ENCODE peak calls at places on chromosomes 3 and 15, in ten cellular contexts. One of them, this sample, is unnamed.

GRCh38 chr3:17469520-17469919 is 272.9 kb downstream of the TBC1D5 start:
- DNase-seq in neural crest cell: no peak
- DNase-seq in LNCaP clone FGC: no peak
- DNase-seq in heart right ventricle: no peak
- DNase-seq in right lobe of liver: no peak
- DNase-seq in OCI-LY7: no peak
- DNase-seq in progenitor cell of endocrine pancreas: no peak
- DNase-seq in psoas muscle: no peak
- DNase-seq in adrenal gland: no peak
- DNase-seq in AG09309: no peak
- DNase-seq in this sample: no peak

GRCh38 chr15:70058642-70059360 is 38.9 kb downstream of the TLE3 start:
- DNase-seq in neural crest cell: no peak
- DNase-seq in LNCaP clone FGC: no peak
- DNase-seq in heart right ventricle: no peak
- DNase-seq in right lobe of liver: no peak
- DNase-seq in OCI-LY7: no peak
- DNase-seq in progenitor cell of endocrine pancreas: no peak
- DNase-seq in psoas muscle: no peak
- DNase-seq in adrenal gland: no peak
- DNase-seq in AG09309: no peak
- DNase-seq in this sample: no peak

GRCh38 chr15:50993598-50993997 is 85.1 kb downstream of the AP4E1 start:
- DNase-seq in neural crest cell: no peak
- DNase-seq in LNCaP clone FGC: no peak
- DNase-seq in heart right ventricle: no peak
- DNase-seq in right lobe of liver: no peak
- DNase-seq in OCI-LY7: no peak
- DNase-seq in progenitor cell of endocrine pancreas: no peak
- DNase-seq in psoas muscle: no peak
- DNase-seq in adrenal gland: no peak
- DNase-seq in AG09309: no peak
- DNase-seq in this sample: no peak

GRCh38 chr3:136943396-136943795 is 14.4 kb upstream of the IL20RB start:
- DNase-seq in neural crest cell: no peak
- DNase-seq in LNCaP clone FGC: no peak
- DNase-seq in heart right ventricle: no peak
- DNase-seq in right lobe of liver: no peak
- DNase-seq in OCI-LY7: no peak
- DNase-seq in progenitor cell of endocrine pancreas: no peak
- DNase-seq in psoas muscle: no peak
- DNase-seq in adrenal gland: no peak
- DNase-seq in AG09309: no peak
- DNase-seq in this sample: no peak

GRCh38 chr3:174598885-174599439 is 260.2 kb upstream of the NAALADL2 start:
- DNase-seq in neural crest cell: no peak
- DNase-seq in LNCaP clone FGC: no peak
- DNase-seq in heart right ventricle: no peak
- DNase-seq in right lobe of liver: no peak
- DNase-seq in OCI-LY7: no peak
- DNase-seq in progenitor cell of endocrine pancreas: no peak
- DNase-seq in psoas muscle: no peak
- DNase-seq in adrenal gland: no peak
- DNase-seq in AG09309: no peak
- DNase-seq in this sample: no peak

GRCh38 chr15:67026171-67026967 is 39.0 kb upstream of the SMAD3 start:
- DNase-seq in neural crest cell: no peak
- DNase-seq in LNCaP clone FGC: no peak
- DNase-seq in heart right ventricle: no peak
- DNase-seq in right lobe of liver: no peak
- DNase-seq in OCI-LY7: no peak
- DNase-seq in progenitor cell of endocrine pancreas: no peak
- DNase-seq in psoas muscle: no peak
- DNase-seq in adrenal gland: no peak
- DNase-seq in AG09309: no peak
- DNase-seq in this sample: no peak

GRCh38 chr3:130975251-130975650 is 51.4 kb downstream of the ASTE1 start:
- DNase-seq in neural crest cell: no peak
- DNase-seq in LNCaP clone FGC: no peak
- DNase-seq in heart right ventricle: no peak
- DNase-seq in right lobe of liver: no peak
- DNase-seq in OCI-LY7: no peak
- DNase-seq in progenitor cell of endocrine pancreas: no peak
- DNase-seq in psoas muscle: no peak
- DNase-seq in adrenal gland: no peak
- DNase-seq in AG09309: no peak
- DNase-seq in this sample: no peak

GRCh38 chr3:96416549-96417255 is 397.7 kb upstream of the EPHA6 start:
- DNase-seq in neural crest cell: no peak
- DNase-seq in LNCaP clone FGC: no peak
- DNase-seq in heart right ventricle: no peak
- DNase-seq in right lobe of liver: no peak
- DNase-seq in OCI-LY7: no peak
- DNase-seq in progenitor cell of endocrine pancreas: no peak
- DNase-seq in psoas muscle: no peak
- DNase-seq in adrenal gland: no peak
- DNase-seq in AG09309: no peak
- DNase-seq in this sample: no peak

GRCh38 chr3:98263944-98264343 is at the start of gene OR5H6:
- DNase-seq in neural crest cell: no peak
- DNase-seq in LNCaP clone FGC: no peak
- DNase-seq in heart right ventricle: no peak
- DNase-seq in right lobe of liver: no peak
- DNase-seq in OCI-LY7: no peak
- DNase-seq in progenitor cell of endocrine pancreas: no peak
- DNase-seq in psoas muscle: no peak
- DNase-seq in adrenal gland: no peak
- DNase-seq in AG09309: no peak
- DNase-seq in this sample: no peak

DNA sequence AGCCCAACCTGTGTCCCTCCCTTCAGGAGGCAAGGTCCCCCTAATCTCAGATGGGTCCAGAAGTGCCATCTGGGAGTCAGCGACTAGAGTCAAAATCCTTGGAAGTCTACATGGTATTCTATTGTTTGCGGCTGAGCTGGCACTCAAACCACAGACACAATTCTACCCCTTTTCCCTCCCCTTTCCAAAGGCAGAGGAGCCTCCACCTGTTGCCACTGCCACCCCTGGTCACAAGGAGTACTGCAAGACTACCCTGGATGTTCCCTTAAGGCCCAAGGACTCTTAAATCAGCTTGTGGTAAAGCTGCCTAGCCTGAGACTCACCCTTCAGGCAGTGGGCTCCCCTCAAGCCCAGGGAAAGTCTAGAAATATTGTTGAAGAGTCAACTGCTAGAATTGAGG is 4.3 kb upstream of the OR5H6 start:
- DNase-seq in neural crest cell: no peak
- DNase-seq in LNCaP clone FGC: no peak
- DNase-seq in heart right ventricle: no peak
- DNase-seq in right lobe of liver: no peak
- DNase-seq in OCI-LY7: peak; percentile 16
- DNase-seq in progenitor cell of endocrine pancreas: no peak
- DNase-seq in psoas muscle: no peak
- DNase-seq in adrenal gland: no peak
- DNase-seq in AG09309: no peak
- DNase-seq in this sample: no peak
- TF ChIP-seq CTCF in neural crest cell: peak; percentile 19
- TF ChIP-seq CTCF in LNCaP clone FGC: peak; percentile 19
- TF ChIP-seq CTCF in heart right ventricle: no peak
- TF ChIP-seq CTCF in right lobe of liver: no peak
- TF ChIP-seq CTCF in OCI-LY7: peak; percentile 72
- TF ChIP-seq CTCF in progenitor cell of endocrine pancreas: no peak
- TF ChIP-seq CTCF in psoas muscle: no peak
- TF ChIP-seq CTCF in adrenal gland: no peak
- TF ChIP-seq CTCF in AG09309: no peak
- TF ChIP-seq CTCF in this sample: no peak

DNA sequence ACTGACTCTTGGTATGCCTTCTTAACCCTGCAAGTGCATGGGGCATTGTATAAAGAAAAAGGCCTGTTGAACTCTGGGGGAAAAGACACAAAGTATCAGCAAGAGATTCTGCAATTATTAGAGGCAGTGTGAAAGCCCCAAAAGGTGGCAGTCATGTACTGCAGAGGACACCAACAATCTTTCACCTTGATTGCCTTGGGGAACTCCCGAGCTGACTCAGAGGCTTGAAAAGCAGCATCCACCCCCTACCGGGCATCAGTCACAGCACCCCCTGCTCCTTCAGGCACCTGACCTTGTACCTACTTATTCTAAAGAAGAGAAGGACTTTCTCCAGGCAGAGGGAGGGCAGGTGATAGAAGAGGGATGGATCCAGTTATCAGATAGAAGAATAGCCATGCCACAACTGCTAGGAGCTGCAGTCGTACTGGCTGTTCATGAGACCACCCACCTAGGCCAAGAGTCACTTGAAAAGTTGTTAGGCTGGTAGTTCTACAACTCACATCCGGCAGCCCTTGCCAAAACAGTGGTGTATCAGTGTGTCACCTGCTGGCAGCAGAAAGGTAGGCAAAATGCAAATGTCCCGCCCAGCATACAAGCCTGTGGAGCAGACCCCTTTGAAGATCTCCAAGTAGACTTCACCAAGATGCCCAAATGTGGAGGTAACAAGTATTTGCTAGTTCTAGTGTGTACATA is 241.6 kb upstream of the CNTN6 start:
- DNase-seq in neural crest cell: no peak
- DNase-seq in LNCaP clone FGC: no peak
- DNase-seq in heart right ventricle: no peak
- DNase-seq in right lobe of liver: no peak
- DNase-seq in OCI-LY7: no peak
- DNase-seq in progenitor cell of endocrine pancreas: no peak
- DNase-seq in psoas muscle: no peak
- DNase-seq in adrenal gland: no peak
- DNase-seq in AG09309: no peak
- DNase-seq in this sample: no peak
- TF ChIP-seq CTCF in neural crest cell: no peak
- TF ChIP-seq CTCF in LNCaP clone FGC: no peak
- TF ChIP-seq CTCF in heart right ventricle: no peak
- TF ChIP-seq CTCF in right lobe of liver: no peak
- TF ChIP-seq CTCF in OCI-LY7: no peak
- TF ChIP-seq CTCF in progenitor cell of endocrine pancreas: no peak
- TF ChIP-seq CTCF in psoas muscle: no peak
- TF ChIP-seq CTCF in adrenal gland: no peak
- TF ChIP-seq CTCF in AG09309: no peak
- TF ChIP-seq CTCF in this sample: no peak

GRCh38 chr3:134360046-134360445 is 14.2 kb downstream of the AMOTL2 start:
- DNase-seq in neural crest cell: no peak
- DNase-seq in LNCaP clone FGC: no peak
- DNase-seq in heart right ventricle: no peak
- DNase-seq in right lobe of liver: no peak
- DNase-seq in OCI-LY7: no peak
- DNase-seq in progenitor cell of endocrine pancreas: no peak
- DNase-seq in psoas muscle: peak; percentile 51
- DNase-seq in adrenal gland: no peak
- DNase-seq in AG09309: no peak
- DNase-seq in this sample: no peak

GRCh38 chr3:134357261-134357913 is 16.9 kb downstream of the AMOTL2 start:
- DNase-seq in neural crest cell: no peak
- DNase-seq in LNCaP clone FGC: no peak
- DNase-seq in heart right ventricle: no peak
- DNase-seq in right lobe of liver: no peak
- DNase-seq in OCI-LY7: no peak
- DNase-seq in progenitor cell of endocrine pancreas: no peak
- DNase-seq in psoas muscle: no peak
- DNase-seq in adrenal gland: no peak
- DNase-seq in AG09309: no peak
- DNase-seq in this sample: no peak

GRCh38 chr3:134356411-134357040 is 17.7 kb downstream of the AMOTL2 start:
- DNase-seq in neural crest cell: no peak
- DNase-seq in LNCaP clone FGC: no peak
- DNase-seq in heart right ventricle: no peak
- DNase-seq in right lobe of liver: no peak
- DNase-seq in OCI-LY7: no peak
- DNase-seq in progenitor cell of endocrine pancreas: no peak
- DNase-seq in psoas muscle: no peak
- DNase-seq in adrenal gland: no peak
- DNase-seq in AG09309: no peak
- DNase-seq in this sample: no peak

GRCh38 chr3:134359121-134360010 is 14.9 kb downstream of the AMOTL2 start:
- DNase-seq in neural crest cell: no peak
- DNase-seq in LNCaP clone FGC: no peak
- DNase-seq in heart right ventricle: no peak
- DNase-seq in right lobe of liver: no peak
- DNase-seq in OCI-LY7: no peak
- DNase-seq in progenitor cell of endocrine pancreas: no peak
- DNase-seq in psoas muscle: no peak
- DNase-seq in adrenal gland: no peak
- DNase-seq in AG09309: no peak
- DNase-seq in this sample: no peak

DNA sequence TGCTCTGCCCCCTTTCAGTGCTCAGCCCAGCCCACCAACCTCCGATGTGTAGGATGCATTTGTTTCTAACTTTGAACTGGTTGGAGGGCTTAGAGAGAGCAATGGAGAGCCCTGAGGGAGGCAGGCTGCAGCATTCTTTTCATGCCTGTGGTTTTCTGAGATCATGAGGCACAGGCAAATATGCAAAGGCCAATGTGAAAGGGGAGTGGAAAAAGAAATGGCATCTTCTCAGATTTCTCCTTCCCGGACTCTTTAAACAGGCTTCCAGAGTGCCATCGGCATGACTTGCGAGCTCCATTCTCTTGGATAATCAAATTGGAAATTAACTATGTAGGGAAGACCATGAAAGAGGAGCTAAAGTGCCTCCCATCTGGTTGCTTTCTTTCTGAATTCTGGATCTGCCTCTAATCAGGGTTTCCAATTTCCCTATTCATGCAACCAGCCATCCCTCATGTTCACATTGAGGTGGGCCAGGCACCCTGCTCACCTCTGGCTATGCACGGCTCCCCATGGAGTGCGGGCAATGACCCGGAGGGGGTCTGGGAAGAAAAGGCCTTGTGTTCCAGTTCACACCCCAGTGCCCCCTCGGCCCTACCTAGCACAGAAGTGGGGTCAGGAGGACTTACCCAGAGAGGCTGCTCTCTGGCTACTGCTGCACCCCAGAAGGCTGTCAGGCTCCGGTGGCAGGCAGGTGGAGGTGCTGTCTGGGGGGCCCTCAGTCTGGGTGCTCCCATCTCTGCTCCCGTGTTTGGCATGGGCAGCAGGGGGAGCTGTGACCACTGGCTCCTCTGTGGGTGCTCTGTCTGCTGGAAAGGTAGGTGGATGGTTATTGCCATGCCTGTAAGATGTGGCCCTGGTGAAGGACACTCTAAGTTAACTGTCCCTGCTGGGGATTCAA is 16.1 kb downstream of the AMOTL2 start:
- DNase-seq in neural crest cell: no peak
- DNase-seq in LNCaP clone FGC: no peak
- DNase-seq in heart right ventricle: no peak
- DNase-seq in right lobe of liver: no peak
- DNase-seq in OCI-LY7: peak; percentile 19
- DNase-seq in progenitor cell of endocrine pancreas: no peak
- DNase-seq in psoas muscle: peak; percentile 48
- DNase-seq in adrenal gland: no peak
- DNase-seq in AG09309: peak; percentile 94
- DNase-seq in this sample: no peak
- TF ChIP-seq CTCF in neural crest cell: peak; percentile 41
- TF ChIP-seq CTCF in LNCaP clone FGC: peak; percentile 35
- TF ChIP-seq CTCF in heart right ventricle: no peak
- TF ChIP-seq CTCF in right lobe of liver: peak; percentile 6
- TF ChIP-seq CTCF in OCI-LY7: peak; percentile 72
- TF ChIP-seq CTCF in progenitor cell of endocrine pancreas: peak; percentile 37
- TF ChIP-seq CTCF in psoas muscle: no peak
- TF ChIP-seq CTCF in adrenal gland: no peak
- TF ChIP-seq CTCF in AG09309: peak; percentile 59
- TF ChIP-seq CTCF in this sample: no peak

GRCh38 chr15:72835289-72835890 is 51.8 kb upstream of the ADPGK start:
- DNase-seq in neural crest cell: no peak
- DNase-seq in LNCaP clone FGC: no peak
- DNase-seq in heart right ventricle: no peak
- DNase-seq in right lobe of liver: no peak
- DNase-seq in OCI-LY7: peak; percentile 6
- DNase-seq in progenitor cell of endocrine pancreas: no peak
- DNase-seq in psoas muscle: no peak
- DNase-seq in adrenal gland: no peak
- DNase-seq in AG09309: no peak
- DNase-seq in this sample: no peak
- TF ChIP-seq CTCF in neural crest cell: peak; percentile 37
- TF ChIP-seq CTCF in LNCaP clone FGC: peak; percentile 42
- TF ChIP-seq CTCF in heart right ventricle: no peak
- TF ChIP-seq CTCF in right lobe of liver: peak; percentile 19
- TF ChIP-seq CTCF in OCI-LY7: peak; percentile 59
- TF ChIP-seq CTCF in progenitor cell of endocrine pancreas: peak; percentile 48
- TF ChIP-seq CTCF in psoas muscle: peak; percentile 16
- TF ChIP-seq CTCF in adrenal gland: peak; percentile 13
- TF ChIP-seq CTCF in AG09309: peak; percentile 42
- TF ChIP-seq CTCF in this sample: no peak